ENCODE peak calls at places on chromosomes 2 and 18, in nine cellular contexts. Z is uterus, B is endothelial cell of umbilical vein, I is suprapubic skin, C is tibial nerve, J is IMR-90, A is HCT116, O is ovary, Q is body of pancreas. U is an unnamed sample.

GRCh38 chr2:219453691-219454131 is 19.1 kb downstream of the SPEG start:
- DNase-seq in Z (peak; percentile 91), B (no peak), I (no peak), C (peak; percentile 17), J (peak; percentile 91), A (no peak), O (peak; percentile 70), Q (no peak), U (peak; percentile 46)

GRCh38 chr2:120473522-120474271 is 127.8 kb downstream of the INHBB start:
- DNase-seq in Z (no peak), B (peak; percentile 8), I (peak; percentile 51), C (no peak), J (no peak), A (no peak), O (peak; percentile 8), Q (peak; percentile 89), U (peak; percentile 68)

GRCh38 chr2:119728421-119728820 is 31.3 kb upstream of the PTPN4 start:
- DNase-seq in Z (no peak), B (no peak), I (no peak), C (no peak), J (no peak), A (no peak), O (no peak), Q (no peak), U (no peak)

GRCh38 chr18:55908790-55909408 is 320.9 kb upstream of the TCF4 start:
- DNase-seq in Z (no peak), B (no peak), I (no peak), C (no peak), J (peak; percentile 26), A (no peak), O (no peak), Q (no peak), U (no peak)

GRCh38 chr18:51666717-51667320 is 469.3 kb upstream of the MEX3C start:
- DNase-seq in Z (no peak), B (no peak), I (no peak), C (peak; percentile 13), J (no peak), A (no peak), O (peak; percentile 25), Q (peak; percentile 44), U (no peak)

GRCh38 chr2:10267551-10268465 is 34.9 kb upstream of the HPCAL1 start:
- DNase-seq in Z (peak; percentile 12), B (no peak), I (peak; percentile 53), C (no peak), J (no peak), A (no peak), O (no peak), Q (peak; percentile 80), U (peak; percentile 44)

GRCh38 chr2:188870289-188870688 is 103.9 kb upstream of the COL3A1 start:
- DNase-seq in Z (no peak), B (no peak), I (no peak), C (no peak), J (peak; percentile 97), A (no peak), O (no peak), Q (no peak), U (no peak)

GRCh38 chr2:63055510-63056308 is 5.1 kb downstream of the OTX1 start:
- DNase-seq in Z (no peak), B (no peak), I (no peak), C (no peak), J (no peak), A (no peak), O (no peak), Q (peak; percentile 12), U (no peak)

GRCh38 chr2:38875227-38875575 is 533 bp downstream of the DHX57 start:
- DNase-seq in Z (no peak), B (no peak), I (no peak), C (no peak), J (peak; percentile 1), A (no peak), O (no peak), Q (no peak), U (no peak)

GRCh38 chr2:38873763-38874162 is 2.0 kb downstream of the DHX57 start:
- DNase-seq in Z (no peak), B (no peak), I (no peak), C (no peak), J (no peak), A (no peak), O (no peak), Q (no peak), U (no peak)

GRCh38 chr2:38871432-38871831 is 4.3 kb downstream of the DHX57 start:
- DNase-seq in Z (no peak), B (no peak), I (no peak), C (no peak), J (no peak), A (no peak), O (no peak), Q (no peak), U (no peak)

GRCh38 chr2:38876407-38876806 is 631 bp downstream of the MORN2 start:
- DNase-seq in Z (no peak), B (no peak), I (no peak), C (no peak), J (no peak), A (no peak), O (no peak), Q (no peak), U (no peak)

DNA sequence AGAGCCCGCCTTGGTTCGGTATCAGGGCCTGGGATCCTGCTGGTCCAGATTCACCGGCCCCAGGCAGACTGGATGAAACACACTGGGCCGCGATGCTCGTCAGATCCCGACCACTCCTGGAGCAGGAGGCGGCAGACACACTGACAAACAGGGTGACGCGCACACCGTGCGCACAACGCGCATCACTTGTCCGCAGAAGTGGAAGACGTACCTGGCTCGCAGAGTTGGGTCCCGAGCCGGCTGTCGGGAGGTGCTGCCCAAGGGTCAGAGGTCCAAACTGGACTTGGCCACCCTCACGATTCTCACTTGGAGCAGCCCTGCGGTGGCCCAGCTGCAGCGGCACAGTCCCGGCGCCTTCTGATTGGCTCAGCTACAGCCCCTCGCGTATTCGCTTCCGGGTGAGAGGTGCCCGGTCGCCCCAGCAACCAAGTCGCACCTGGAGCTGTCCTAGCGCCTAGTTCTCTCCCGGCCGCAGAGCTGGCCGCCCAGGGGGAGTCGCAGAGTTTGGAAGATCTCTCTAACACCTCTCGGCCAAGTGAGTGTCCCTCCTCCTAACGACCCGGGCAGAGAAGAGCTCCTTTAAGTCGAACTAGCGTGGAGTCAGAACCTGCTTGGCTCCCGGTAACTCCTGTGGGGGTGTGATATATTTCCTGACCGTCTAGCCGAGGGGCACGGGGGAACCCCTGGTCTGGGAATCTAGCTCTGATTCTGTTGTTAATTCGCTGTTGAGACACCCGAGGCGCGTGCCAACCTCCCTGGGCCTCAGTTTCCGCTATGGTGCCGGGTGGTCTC is at the start of the genes DHX57 and MORN2:
- DNase-seq in Z (peak; percentile 87), B (peak; percentile 90), I (peak; percentile 90), C (peak; percentile 81), J (peak; percentile 74), A (peak; percentile 69), O (peak; percentile 86), Q (peak; percentile 88), U (peak; percentile 84)
- TF ChIP-seq POLR2A in Z (peak; percentile 36), B (peak; percentile 66), I (no peak), C (no peak), J (no peak), A (no peak), O (no peak), Q (peak; percentile 50), U (no peak)

DNA sequence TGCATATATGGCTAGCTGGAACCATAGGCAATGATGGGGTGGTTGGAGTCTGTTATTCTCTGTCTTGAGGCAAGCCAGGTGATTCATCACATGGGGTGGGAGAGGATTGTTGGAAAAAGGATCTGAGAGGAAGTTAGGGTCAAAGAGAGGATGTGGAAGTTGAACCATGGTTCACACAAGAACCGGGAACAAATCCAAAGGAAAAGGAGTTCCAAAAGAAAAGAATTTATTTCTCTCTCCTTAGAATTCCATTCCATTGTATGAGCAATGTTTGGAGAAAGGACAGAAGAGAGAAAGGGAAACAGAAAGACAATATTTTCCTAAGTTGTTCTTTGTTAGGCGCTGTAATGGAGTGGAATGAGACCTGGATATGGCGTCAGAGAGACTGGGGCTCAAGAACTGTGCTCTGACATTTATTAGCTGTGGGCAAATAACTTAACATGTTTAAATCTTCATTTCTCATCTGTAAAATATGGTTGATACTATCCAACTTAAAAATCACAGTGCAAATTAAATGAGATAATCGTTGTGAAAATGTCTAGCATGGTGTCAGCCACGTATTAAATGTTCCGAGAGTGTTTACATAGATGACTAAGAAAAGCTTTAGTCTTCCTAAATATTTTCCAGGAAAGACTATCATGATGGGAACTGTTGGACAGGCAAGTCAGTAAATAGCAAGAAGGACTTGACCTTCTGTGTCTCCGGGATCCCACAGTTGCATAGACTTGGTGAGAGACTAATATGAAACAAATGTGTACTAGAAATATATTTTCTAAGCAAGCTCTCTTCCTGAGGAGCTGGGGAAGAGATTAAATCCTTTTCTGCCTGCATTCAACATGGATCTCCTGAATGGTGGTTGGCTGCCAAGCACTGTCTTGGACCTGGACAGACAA is 71.4 kb downstream of the TRIB2 start:
- DNase-seq in Z (no peak), B (peak; percentile 96), I (no peak), C (peak; percentile 29), J (peak; percentile 89), A (no peak), O (no peak), Q (no peak), U (no peak)
- H3K27ac ChIP-seq in Z (peak overlapping the region; percentile 44), B (peak overlapping the region; percentile 99), I (no peak overlapping the region), C (peak overlapping the region; percentile 65), J (peak overlapping the region; percentile 20), A (no peak overlapping the region), O (no peak overlapping the region), Q (peak overlapping the region; percentile 24), U (peak overlapping the region; percentile 28)

GRCh38 chr2:280655-281110 is 7.2 kb downstream of the ALKAL2 start:
- DNase-seq in Z (no peak), B (no peak), I (no peak), C (no peak), J (no peak), A (no peak), O (no peak), Q (peak; percentile 55), U (no peak)
- TF ChIP-seq POLR2A in Z (no peak), B (no peak), I (no peak), C (no peak), J (no peak), A (no peak), O (no peak), Q (peak; percentile 53), U (no peak)

GRCh38 chr18:10526211-10526949 is 553 bp downstream of the NAPG start:
- DNase-seq in Z (peak; percentile 68), B (peak; percentile 47), I (peak; percentile 81), C (peak; percentile 14), J (peak; percentile 39), A (no peak), O (peak; percentile 77), Q (peak; percentile 46), U (peak; percentile 24)

GRCh38 chr18:10522574-10522973 is 3.3 kb upstream of the NAPG start:
- DNase-seq in Z (no peak), B (no peak), I (no peak), C (no peak), J (no peak), A (no peak), O (no peak), Q (no peak), U (no peak)

GRCh38 chr18:10523544-10523943 is 2.3 kb upstream of the NAPG start:
- DNase-seq in Z (no peak), B (no peak), I (no peak), C (no peak), J (no peak), A (no peak), O (no peak), Q (no peak), U (no peak)

GRCh38 chr18:10525563-10526210 is at the start of gene NAPG:
- DNase-seq in Z (peak; percentile 90), B (peak; percentile 95), I (peak; percentile 93), C (peak; percentile 70), J (peak; percentile 92), A (peak; percentile 83), O (peak; percentile 90), Q (peak; percentile 93), U (peak; percentile 78)

DNA sequence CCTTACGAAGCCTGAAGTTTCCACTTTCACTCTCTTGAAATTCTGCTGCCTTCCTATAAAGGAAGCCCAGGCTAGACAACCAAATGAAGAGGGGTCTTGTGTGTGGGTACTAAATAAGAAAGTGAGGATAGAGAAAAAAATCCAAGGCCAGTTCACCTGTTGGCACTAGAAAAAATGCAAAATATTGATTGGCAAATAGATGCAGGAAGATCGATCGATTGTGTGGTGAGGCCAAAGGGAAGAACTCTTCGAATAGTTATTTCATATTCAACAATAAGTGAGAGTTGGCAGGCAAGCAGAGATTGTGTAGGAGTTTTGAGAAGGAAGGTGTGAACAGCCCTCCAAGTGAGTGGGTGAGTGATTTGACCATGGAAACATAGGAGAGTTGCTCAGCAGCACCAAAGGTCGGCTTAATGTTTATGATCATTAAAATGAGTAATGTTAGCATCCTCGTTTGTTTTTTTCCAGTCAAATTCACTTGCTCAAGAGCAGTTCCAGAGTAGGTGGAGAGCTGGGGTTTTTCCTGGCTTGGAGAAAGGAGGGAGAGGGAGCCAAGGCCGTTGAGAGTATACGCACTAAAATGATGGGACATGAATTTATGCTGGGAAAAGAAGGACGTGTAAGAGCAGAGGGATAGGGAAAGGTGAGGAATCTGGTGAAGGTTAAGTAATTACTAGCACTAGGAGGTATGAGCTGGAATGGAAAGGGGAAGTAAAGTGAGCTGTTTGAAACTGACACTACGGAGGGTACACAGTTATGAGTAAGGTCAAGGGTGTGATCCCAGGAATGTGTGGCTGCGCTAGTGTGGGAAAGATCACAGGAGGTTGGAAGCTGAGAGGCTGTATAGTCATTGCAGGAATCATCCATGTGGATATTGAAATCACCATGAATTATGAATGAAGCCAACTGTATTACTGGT is 1.1 kb upstream of the NAPG start:
- DNase-seq in Z (peak; percentile 42), B (no peak), I (no peak), C (no peak), J (peak; percentile 50), A (no peak), O (no peak), Q (peak; percentile 47), U (no peak)
- H3K27ac ChIP-seq in Z (peak overlapping the region; percentile 94), B (no peak overlapping the region), I (peak overlapping the region; percentile 97), C (peak overlapping the region; percentile 94), J (no peak overlapping the region), A (no peak overlapping the region), O (peak overlapping the region; percentile 76), Q (peak overlapping the region; percentile 73), U (no peak overlapping the region)

U was measured in prostate gland.